ENCODE peak calls at places on chromosome 9, in seven cellular contexts. C, B, S, O, X, G and F are unnamed samples.

GRCh38 chr9:137711678-137712105 is 92.9 kb downstream of the EHMT1 start:
- DNase-seq in B (no peak), C (no peak), G (no peak), S (no peak), X (no peak), O (no peak), F (no peak)

GRCh38 chr9:129720181-129720864 is 32.5 kb downstream of the PTGES start:
- DNase-seq in S (no peak), B (no peak), X (peak), C (no peak), G (no peak), O (no peak), F (no peak)

GRCh38 chr9:37798677-37799076 is 1.9 kb upstream of the DCAF10 start:
- DNase-seq in G (no peak), S (no peak), O (no peak), C (no peak), B (no peak), X (no peak), F (no peak)

GRCh38 chr9:93132287-93132927 is 1.6 kb downstream of the NINJ1 start:
- DNase-seq in C (no peak), G (peak), X (no peak), O (no peak), S (no peak), B (no peak), F (no peak)

GRCh38 chr9:22452415-22453010 is 5.9 kb downstream of the DMRTA1 start:
- DNase-seq in X (peak), S (no peak), C (no peak), B (peak), O (no peak), G (peak), F (peak)

GRCh38 chr9:114258866-114259799 is 63.8 kb upstream of the ORM1 start:
- DNase-seq in S (no peak), C (no peak), O (no peak), X (no peak), G (no peak), B (no peak), F (no peak)

GRCh38 chr9:109989296-109989695 is 209.3 kb downstream of the PALM2AKAP2 start:
- DNase-seq in C (no peak), B (no peak), O (no peak), G (no peak), S (no peak), X (no peak), F (no peak)

GRCh38 chr9:14345586-14346237 is 31.8 kb upstream of the NFIB start:
- DNase-seq in S (no peak), X (no peak), O (no peak), G (no peak), C (no peak), B (no peak), F (no peak)

GRCh38 chr9:2838356-2838983 is 5.4 kb downstream of the PUM3 start:
- DNase-seq in G (no peak), B (no peak), X (no peak), O (no peak), C (no peak), S (no peak), F (no peak)

GRCh38 chr9:95715911-95716435 is 159.5 kb upstream of the ERCC6L2 start:
- DNase-seq in S (no peak), O (no peak), B (no peak), G (no peak), X (no peak), C (no peak), F (no peak)

GRCh38 chr9:108168451-108168850 is 678.9 kb upstream of the KLF4 start:
- DNase-seq in B (no peak), O (no peak), X (no peak), S (no peak), C (no peak), G (no peak), F (no peak)

GRCh38 chr9:90882991-90883600 is 81.5 kb downstream of the SYK start:
- DNase-seq in C (no peak), G (no peak), X (no peak), B (no peak), O (no peak), S (no peak), F (no peak)

GRCh38 chr9:35688558-35689350 is 971 bp downstream of the TPM2 start:
- DNase-seq in G (no peak), B (no peak), S (no peak), C (no peak), X (no peak), O (no peak), F (peak)

GRCh38 chr9:114938687-114939575 is 8.5 kb upstream of the TNFSF8 start:
- DNase-seq in G (no peak), B (no peak), X (no peak), S (no peak), C (no peak), O (no peak), F (no peak)

GRCh38 chr9:68780735-68781134 is 75.7 kb downstream of the PIP5K1B start:
- DNase-seq in S (no peak), X (no peak), O (no peak), G (no peak), B (no peak), C (no peak), F (no peak)

GRCh38 chr9:27352457-27353188 is 55.7 kb upstream of the EQTN start:
- DNase-seq in S (no peak), B (no peak), O (no peak), C (no peak), G (no peak), X (no peak), F (peak)

GRCh38 chr9:98570055-98570454 is 138.7 kb downstream of the GABBR2 start:
- DNase-seq in G (no peak), X (no peak), O (peak), S (no peak), C (no peak), B (no peak), F (no peak)

GRCh38 chr9:4495537-4495936 is 5.3 kb downstream of the SLC1A1 start:
- DNase-seq in G (no peak), O (no peak), B (no peak), S (no peak), X (no peak), C (no peak), F (no peak)

GRCh38 chr9:92278117-92278516 is 15.4 kb downstream of the IARS1 start:
- DNase-seq in B (no peak), C (no peak), G (no peak), S (no peak), O (no peak), X (no peak), F (no peak)

GRCh38 chr9:104991144-104991953 is 63.4 kb upstream of the ABCA1 start:
- DNase-seq in C (peak), G (peak), O (peak), X (peak), S (peak), B (peak), F (peak)

GRCh38 chr9:125106285-125106893 is 36.9 kb downstream of the SCAI start:
- DNase-seq in C (no peak), B (no peak), O (no peak), S (no peak), G (no peak), X (no peak), F (no peak)

GRCh38 chr9:107738789-107739188 is 249.2 kb upstream of the KLF4 start:
- DNase-seq in S (no peak), C (no peak), G (no peak), X (no peak), O (no peak), B (no peak), F (no peak)

GRCh38 chr9:84500218-84500617 is 159.7 kb upstream of the SLC28A3 start:
- DNase-seq in G (no peak), O (no peak), B (no peak), X (no peak), C (no peak), S (no peak), F (no peak)

GRCh38 chr9:14585730-14586473 is 107.3 kb downstream of the ZDHHC21 start:
- DNase-seq in S (no peak), X (no peak), C (no peak), G (no peak), O (no peak), B (no peak), F (peak)

GRCh38 chr9:115941561-115942315 is 211.9 kb upstream of the PAPPA start:
- DNase-seq in O (no peak), B (peak), C (no peak), G (no peak), X (no peak), S (no peak), F (no peak)

GRCh38 chr9:89881431-89881830 is 276.6 kb downstream of the GADD45G start:
- DNase-seq in O (no peak), X (no peak), G (no peak), C (no peak), B (no peak), S (no peak), F (no peak)

GRCh38 chr9:4144869-4145268 is 155.0 kb downstream of the GLIS3 start:
- DNase-seq in C (no peak), S (no peak), O (no peak), B (no peak), X (no peak), G (no peak), F (no peak)

GRCh38 chr9:128494108-128494742 is 10.3 kb upstream of the GLE1 start:
- DNase-seq in X (no peak), C (no peak), B (no peak), S (no peak), G (peak), O (peak), F (no peak)

GRCh38 chr9:6552033-6552737 is 93.3 kb downstream of the GLDC start:
- DNase-seq in X (no peak), O (no peak), C (no peak), B (peak), G (no peak), S (no peak), F (no peak)

GRCh38 chr9:14326264-14326826 is 12.4 kb upstream of the NFIB start:
- DNase-seq in B (no peak), G (no peak), X (no peak), C (peak), O (no peak), S (no peak), F (no peak)

GRCh38 chr9:68705636-68706578 is 867 bp downstream of the PIP5K1B start:
- DNase-seq in C (no peak), B (no peak), S (no peak), G (peak), X (peak), O (no peak), F (peak)

GRCh38 chr9:12738296-12738695 is 36.5 kb upstream of the LURAP1L start:
- DNase-seq in B (no peak), S (no peak), X (no peak), O (no peak), G (no peak), C (no peak), F (no peak)

GRCh38 chr9:109411818-109412352 is 86.2 kb downstream of the PTPN3 start:
- DNase-seq in G (no peak), X (no peak), S (no peak), B (no peak), C (no peak), O (no peak), F (peak)